ENCODE peak calls at places on chromosomes 5 and 9, in five cellular contexts. D is CD8-positive, alpha-beta memory T cell; L is colonic mucosa; Z is GM23338; Y is mesenchymal stem cell. R is an unnamed sample.

GRCh38 chr5:6750951-6751685 is 37.9 kb downstream of the TENT4A start:
- DNase-seq in D (no peak), L (no peak), Z (no peak), Y (no peak), R (no peak)

GRCh38 chr5:62460578-62460983 is 48.0 kb downstream of the IPO11 start:
- DNase-seq in D (peak; percentile 16), L (no peak), Z (peak; percentile 84), Y (peak; percentile 63), R (peak; percentile 7)

GRCh38 chr5:1324301-1324700 is 20.6 kb downstream of the CLPTM1L start:
- DNase-seq in D (no peak), L (no peak), Z (no peak), Y (no peak), R (no peak)

GRCh38 chr9:127877566-127877998 is at the start of gene AK1:
- DNase-seq in D (no peak), L (peak; percentile 89), Z (peak; percentile 81), Y (peak; percentile 74), R (peak; percentile 80)

GRCh38 chr9:126682928-126683697 is 69.4 kb downstream of the LMX1B start:
- DNase-seq in D (no peak), L (no peak), Z (peak; percentile 40), Y (no peak), R (no peak)

GRCh38 chr5:142811840-142812557 is 41.8 kb downstream of the ARHGAP26 start:
- DNase-seq in D (no peak), L (no peak), Z (no peak), Y (no peak), R (no peak)

GRCh38 chr5:122054266-122054665 is 23.8 kb downstream of the LOX start:
- DNase-seq in D (no peak), L (no peak), Z (no peak), Y (no peak), R (no peak)

GRCh38 chr5:111680737-111681413 is 76.1 kb downstream of the NREP start:
- DNase-seq in D (no peak), L (peak; percentile 78), Z (no peak), Y (peak; percentile 96), R (peak; percentile 72)

GRCh38 chr5:65556718-65557117 is 6.2 kb downstream of the CENPK start:
- DNase-seq in D (no peak), L (no peak), Z (no peak), Y (no peak), R (no peak)

GRCh38 chr5:55691265-55692105 is 20.6 kb downstream of the SLC38A9 start:
- DNase-seq in D (peak; percentile 44), L (no peak), Z (peak; percentile 50), Y (peak; percentile 65), R (no peak)

GRCh38 chr5:122985006-122985700 is 51.4 kb downstream of the PPIC start:
- DNase-seq in D (no peak), L (no peak), Z (no peak), Y (peak; percentile 5), R (no peak)

GRCh38 chr5:141565826-141566575 is 52.8 kb downstream of the DIAPH1 start:
- DNase-seq in D (no peak), L (no peak), Z (no peak), Y (no peak), R (no peak)

GRCh38 chr9:22238809-22239684 is 207.6 kb upstream of the DMRTA1 start:
- DNase-seq in D (peak; percentile 4), L (no peak), Z (peak; percentile 48), Y (peak; percentile 79), R (peak; percentile 23)

GRCh38 chr5:61342066-61342465 is 10.0 kb downstream of the ZSWIM6 start:
- DNase-seq in D (no peak), L (no peak), Z (no peak), Y (peak; percentile 75), R (no peak)

GRCh38 chr5:122051569-122051968 is 26.5 kb downstream of the LOX start:
- DNase-seq in D (no peak), L (no peak), Z (no peak), Y (no peak), R (no peak)

GRCh38 chr5:171688696-171689495 is 96.7 kb upstream of the SMIM23 start:
- DNase-seq in D (no peak), L (no peak), Z (no peak), Y (no peak), R (no peak)

GRCh38 chr9:32672478-32672877 is 37.0 kb upstream of the TAF1L start:
- DNase-seq in D (no peak), L (no peak), Z (no peak), Y (no peak), R (no peak)

GRCh38 chr5:92527311-92528078 is 1053.5 kb downstream of the NR2F1-AS1 start:
- DNase-seq in D (no peak), L (no peak), Z (no peak), Y (peak; percentile 70), R (no peak)

GRCh38 chr9:35649431-35650340 is 1.0 kb downstream of the SIT1 start:
- DNase-seq in D (peak; percentile 56), L (no peak), Z (no peak), Y (no peak), R (no peak)

GRCh38 chr5:151063136-151063544 is 17.7 kb downstream of the TNIP1 start:
- DNase-seq in D (no peak), L (no peak), Z (no peak), Y (peak; percentile 88), R (peak; percentile 43)
- H3K36me3 ChIP-seq in D (peaks cover 62% of the 10 kb centered on the region), L (peaks cover 26% of the 10 kb centered on the region), Z (no peaks in the 10 kb centered on the region), Y (peaks cover 70% of the 10 kb centered on the region), R (peaks cover 7% of the 10 kb centered on the region)

DNA sequence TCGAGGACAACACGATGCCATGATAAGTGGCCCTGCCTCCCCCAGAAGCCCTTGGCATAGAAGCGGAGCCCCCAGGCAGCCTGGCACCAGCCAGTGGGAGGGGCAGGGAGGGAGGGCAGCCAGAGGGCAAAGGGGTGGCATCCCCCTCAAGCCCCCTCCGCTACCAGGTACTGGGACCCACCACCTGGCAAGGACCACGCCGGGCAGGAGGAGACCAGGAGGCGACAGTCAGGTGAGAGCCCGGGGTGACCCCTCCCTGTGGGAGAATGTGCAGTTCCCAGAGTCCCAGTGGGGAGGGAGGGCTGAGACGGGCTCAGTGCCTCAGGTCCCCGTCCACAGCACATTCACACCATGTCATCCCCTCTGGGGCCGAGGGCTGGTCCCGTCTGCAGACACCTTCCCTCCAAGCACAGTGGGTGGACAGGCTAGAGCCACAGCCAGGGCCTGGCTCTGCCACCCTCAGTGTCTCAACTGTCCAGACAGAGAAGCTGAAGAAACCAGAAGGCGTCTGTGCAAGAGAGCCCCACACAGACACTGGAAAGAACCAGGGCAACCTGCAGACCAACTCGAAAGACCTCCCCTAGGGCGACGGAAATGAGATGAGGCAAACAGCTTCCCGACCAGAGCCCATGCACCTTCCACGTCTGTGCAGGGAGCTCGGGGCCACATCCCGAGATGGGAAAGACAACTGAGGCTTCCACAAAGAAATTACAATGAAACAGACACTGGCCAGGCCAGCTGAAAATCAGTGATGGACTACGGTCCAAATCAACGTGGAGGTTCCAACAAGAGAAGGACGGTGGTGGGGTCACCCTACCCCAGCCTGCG is 11.1 kb downstream of the BRD3 start:
- DNase-seq in D (no peak), L (no peak), Z (no peak), Y (no peak), R (no peak)
- H3K4me1 ChIP-seq in D (peaks cover 20% of the 10 kb centered on the region), L (peaks cover 15% of the 10 kb centered on the region), Z (no peaks in the 10 kb centered on the region), Y (peaks cover 66% of the 10 kb centered on the region), R (peaks cover 73% of the 10 kb centered on the region)

DNA sequence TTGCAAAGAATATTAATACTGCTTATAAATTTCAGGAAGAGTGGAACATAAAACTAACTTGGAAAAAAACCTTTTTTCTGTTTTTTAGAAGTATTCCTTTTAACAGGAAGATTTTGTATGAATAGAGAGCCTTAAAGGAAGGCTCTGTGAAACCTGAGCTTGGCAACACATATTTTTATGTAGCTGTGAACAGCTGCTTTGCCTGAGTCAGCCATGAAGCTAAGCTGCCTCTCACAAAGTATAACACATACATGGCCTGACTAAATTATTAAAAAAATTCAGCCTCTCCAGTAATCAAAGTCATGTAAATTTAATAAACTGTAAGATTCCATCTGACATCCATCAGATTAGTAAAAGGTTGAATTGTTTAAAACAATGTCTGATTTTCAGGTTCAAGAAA is 547.5 kb downstream of the ELAVL2 start:
- DNase-seq in D (no peak), L (no peak), Z (no peak), Y (no peak), R (no peak)
- H3K27ac ChIP-seq in D (no peak overlapping the region), L (no peak overlapping the region), Z (no peak overlapping the region), Y (no peak overlapping the region), R (no peak overlapping the region)

DNA sequence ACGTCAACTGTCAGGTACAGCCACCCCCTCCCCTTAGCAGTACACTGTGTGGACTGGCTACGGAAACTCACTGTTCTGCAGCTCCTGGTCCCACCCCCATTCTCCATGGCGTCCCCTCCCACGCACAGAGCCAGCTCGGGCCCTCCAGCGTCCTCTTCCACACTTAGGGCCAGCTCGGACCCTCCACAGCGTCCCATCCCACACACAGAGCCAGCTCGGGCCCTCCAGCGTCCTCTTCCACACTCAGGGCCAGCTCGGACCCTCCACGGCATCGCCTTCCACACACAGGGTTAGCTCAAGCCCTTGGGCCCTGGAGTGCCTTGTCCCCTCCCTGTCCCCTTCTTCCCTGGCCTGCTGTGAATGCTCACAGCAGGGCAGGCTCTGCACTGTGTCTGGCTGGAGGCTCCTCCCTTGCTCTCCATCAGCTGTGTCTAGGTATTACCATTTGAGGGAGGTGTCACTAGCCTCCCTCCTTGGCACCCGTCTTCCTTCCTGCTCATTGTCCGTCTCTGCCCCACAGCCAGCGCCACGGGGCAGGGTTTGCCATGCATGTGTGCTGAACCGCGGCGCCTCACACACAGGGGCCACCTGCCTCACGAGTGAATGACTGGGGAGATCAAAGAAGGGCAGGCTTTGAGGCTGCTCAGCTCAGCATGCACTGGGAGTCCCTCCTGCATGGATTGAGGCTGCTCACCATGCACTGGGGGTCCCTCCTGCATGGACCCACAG is 78.5 kb upstream of the CACNA1B start:
- DNase-seq in D (no peak), L (no peak), Z (no peak), Y (no peak), R (no peak)
- H3K36me3 ChIP-seq in D (peaks cover 12% of the 10 kb centered on the region), L (peaks cover 5% of the 10 kb centered on the region), Z (peaks cover 19% of the 10 kb centered on the region), Y (peaks cover 80% of the 10 kb centered on the region), R (peaks cover 7% of the 10 kb centered on the region)

GRCh38 chr5:74633710-74634109 is 6.8 kb downstream of the ENC1 start:
- DNase-seq in D (no peak), L (no peak), Z (no peak), Y (no peak), R (no peak)
- H3K4me1 ChIP-seq in D (peaks cover 33% of the 10 kb centered on the region), L (peaks cover 10% of the 10 kb centered on the region), Z (peaks cover 41% of the 10 kb centered on the region), Y (peaks cover 24% of the 10 kb centered on the region), R (peaks cover 49% of the 10 kb centered on the region)